ENCODE peak calls at places on chromosomes 16 and 17, in five cellular contexts. I is HCEC 1CT, W is endothelial cell of umbilical vein, O is AG09309, K is RKO. L is an unnamed sample.

GRCh38 chr16:84115919-84116719 is 623 bp downstream of the MBTPS1 start:
- DNase-seq in I (peak), W (peak), O (no peak), K (peak), L (no peak)

GRCh38 chr16:68362952-68363846 is 52.4 kb downstream of the PRMT7 start:
- DNase-seq in I (no peak), W (no peak), O (no peak), K (no peak), L (no peak)

GRCh38 chr17:40555296-40556190 is 9.7 kb downstream of the CCR7 start:
- DNase-seq in I (no peak), W (no peak), O (no peak), K (no peak), L (no peak)

GRCh38 chr17:65218261-65218660 is 81.1 kb downstream of the RGS9 start:
- DNase-seq in I (no peak), W (no peak), O (no peak), K (no peak), L (no peak)

GRCh38 chr17:72004011-72004427 is 116.8 kb upstream of the SOX9 start:
- DNase-seq in I (peak), W (no peak), O (no peak), K (no peak), L (no peak)

GRCh38 chr16:27723711-27724490 is 174.0 kb downstream of the KATNIP start:
- DNase-seq in I (no peak), W (peak), O (no peak), K (no peak), L (no peak)

GRCh38 chr17:48131216-48131824 is 23.8 kb downstream of the SNX11 start:
- DNase-seq in I (peak), W (peak), O (peak), K (peak), L (peak)

GRCh38 chr17:66514227-66514806 is 211.9 kb downstream of the PRKCA start:
- DNase-seq in I (peak), W (no peak), O (no peak), K (peak), L (no peak)

GRCh38 chr17:44121997-44122824 is 1.2 kb downstream of the HDAC5 start:
- DNase-seq in I (no peak), W (no peak), O (no peak), K (no peak), L (no peak)

GRCh38 chr16:6111390-6111789 is 1013.8 kb upstream of the EEF2KMT start:
- DNase-seq in I (no peak), W (no peak), O (no peak), K (no peak), L (no peak)

GRCh38 chr17:55601874-55602364 is 90.7 kb upstream of the SMIM36 start:
- DNase-seq in I (peak), W (peak), O (no peak), K (peak), L (no peak)

GRCh38 chr17:72560303-72561247 is 439.8 kb downstream of the SOX9 start:
- DNase-seq in I (peak), W (peak), O (no peak), K (peak), L (peak)

GRCh38 chr16:88389621-88390160 is 6.9 kb downstream of the ZNF469 start:
- DNase-seq in I (no peak), W (no peak), O (no peak), K (no peak), L (no peak)

GRCh38 chr17:3910420-3911270 is 5.6 kb downstream of the P2RX1 start:
- DNase-seq in I (no peak), W (no peak), O (no peak), K (no peak), L (no peak)

GRCh38 chr17:42399948-42400843 is 12.0 kb upstream of the STAT3 start:
- DNase-seq in I (no peak), W (no peak), O (no peak), K (no peak), L (no peak)

GRCh38 chr17:75102385-75102821 is 7.4 kb upstream of the ARMC7 start:
- DNase-seq in I (no peak), W (no peak), O (no peak), K (no peak), L (peak)

GRCh38 chr16:89343501-89344291 is 126.2 kb downstream of the ZNF778 start:
- DNase-seq in I (no peak), W (no peak), O (no peak), K (no peak), L (no peak)

GRCh38 chr17:65370669-65371126 is 190.8 kb downstream of the AXIN2 start:
- DNase-seq in I (no peak), W (peak), O (no peak), K (no peak), L (no peak)

GRCh38 chr17:59406808-59407381 is 75.4 kb downstream of the YPEL2 start:
- DNase-seq in I (peak), W (no peak), O (no peak), K (no peak), L (no peak)

GRCh38 chr16:71383054-71383773 is 24.7 kb downstream of the CALB2 start:
- DNase-seq in I (peak), W (no peak), O (peak), K (peak), L (no peak)

GRCh38 chr17:8837438-8838075 is 29.9 kb downstream of the PIK3R6 start:
- DNase-seq in I (no peak), W (no peak), O (no peak), K (no peak), L (no peak)

GRCh38 chr16:23423496-23424049 is 29.4 kb downstream of the COG7 start:
- DNase-seq in I (peak), W (peak), O (peak), K (peak), L (no peak)

GRCh38 chr17:57032343-57032742 is 52.7 kb upstream of the AKAP1 start:
- DNase-seq in I (no peak), W (no peak), O (no peak), K (no peak), L (no peak)

GRCh38 chr16:70434489-70435260 is 4.2 kb downstream of the ST3GAL2 start:
- DNase-seq in I (no peak), W (no peak), O (no peak), K (no peak), L (no peak)

GRCh38 chr17:56756536-56756935 is 77.2 kb downstream of the C17orf67 start:
- DNase-seq in I (peak), W (peak), O (peak), K (peak), L (no peak)

GRCh38 chr16:55379876-55380390 is 55.9 kb downstream of the IRX6 start:
- DNase-seq in I (no peak), W (no peak), O (no peak), K (no peak), L (no peak)

GRCh38 chr16:17658881-17659280 is 188.1 kb upstream of the XYLT1 start:
- DNase-seq in I (no peak), W (no peak), O (no peak), K (no peak), L (no peak)

GRCh38 chr17:38456031-38456815 is 28.0 kb downstream of the ARHGAP23 start:
- DNase-seq in I (no peak), W (peak), O (no peak), K (no peak), L (no peak)

GRCh38 chr17:34820922-34821321 is 140.3 kb downstream of the CCT6B start:
- DNase-seq in I (no peak), W (no peak), O (no peak), K (no peak), L (no peak)

L was measured in GM19239.